ENCODE peak calls at places on chromosomes 4 and X, in four cellular contexts. K, H, I and D are unnamed samples.

GRCh38 chr4:174437756-174438155 is 84.5 kb downstream of the HPGD start:
- DNase-seq in K (no peak), H (no peak), I (no peak), D (no peak)

GRCh38 chr4:78612398-78613005 is 60.9 kb downstream of the ANXA3 start:
- DNase-seq in K (no peak), H (no peak), I (peak), D (no peak)

GRCh38 chrX:132488092-132488749 is 617 bp downstream of the MBNL3 start:
- DNase-seq in K (no peak), H (no peak), I (no peak), D (no peak)

GRCh38 chr4:43564601-43565000 is 672.1 kb downstream of the GRXCR1 start:
- DNase-seq in K (no peak), H (no peak), I (no peak), D (no peak)

GRCh38 chrX:102599950-102600579 is 750 bp downstream of the ARMCX5 start:
- DNase-seq in K (no peak), H (no peak), I (peak), D (no peak)

GRCh38 chr4:104589264-104589868 is 94.7 kb upstream of the CXXC4 start:
- DNase-seq in K (no peak), H (no peak), I (no peak), D (no peak)

GRCh38 chr4:113759696-113760093 is 1.8 kb downstream of the CAMK2D start:
- DNase-seq in K (no peak), H (no peak), I (no peak), D (no peak)

GRCh38 chr4:183200453-183200852 is 101.4 kb downstream of the WWC2 start:
- DNase-seq in K (no peak), H (no peak), I (peak), D (no peak)

GRCh38 chr4:85477538-85477937 is 2.6 kb downstream of the ARHGAP24 start:
- DNase-seq in K (no peak), H (no peak), I (no peak), D (no peak)

GRCh38 chr4:184514121-184514988 is 40.0 kb upstream of the IRF2 start:
- DNase-seq in K (no peak), H (no peak), I (peak), D (no peak)

GRCh38 chrX:6021316-6022091 is 207.2 kb downstream of the NLGN4X start:
- DNase-seq in K (no peak), H (peak), I (peak), D (no peak)

GRCh38 chr4:119139822-119140252 is 4.2 kb downstream of the MYOZ2 start:
- DNase-seq in K (no peak), H (no peak), I (no peak), D (no peak)

GRCh38 chr4:40446785-40447184 is 111.7 kb downstream of the CHRNA9 start:
- DNase-seq in K (no peak), H (no peak), I (no peak), D (no peak)

GRCh38 chr4:126548890-126549289 is 1083.9 kb upstream of the INTU start:
- DNase-seq in K (no peak), H (no peak), I (no peak), D (no peak)

GRCh38 chr4:33831667-33832066 is 2412.6 kb downstream of the ARAP2 start:
- DNase-seq in K (no peak), H (no peak), I (no peak), D (no peak)

GRCh38 chr4:102586644-102587021 is 85.5 kb downstream of the NFKB1 start:
- DNase-seq in K (no peak), H (no peak), I (no peak), D (no peak)

GRCh38 chr4:52640808-52641595 is 18.1 kb downstream of the USP46 start:
- DNase-seq in K (no peak), H (no peak), I (no peak), D (no peak)

GRCh38 chr4:114036426-114036825 is 57.0 kb upstream of the ARSJ start:
- DNase-seq in K (no peak), H (no peak), I (no peak), D (no peak)

GRCh38 chr4:48247142-48247877 is 22.3 kb downstream of the TEC start:
- DNase-seq in K (no peak), H (no peak), I (peak), D (no peak)

GRCh38 chr4:184745747-184746531 is 12.0 kb upstream of the CENPU start:
- DNase-seq in K (peak), H (peak), I (peak), D (no peak)

GRCh38 chr4:27040351-27040750 is 179.7 kb downstream of the STIM2 start:
- DNase-seq in K (no peak), H (no peak), I (no peak), D (no peak)

GRCh38 chr4:186472948-186473347 is 82.4 kb downstream of the MTNR1A start:
- DNase-seq in K (no peak), H (no peak), I (peak), D (no peak)